ENCODE peak calls at places on chromosomes 1 and 21, in five cellular contexts. F is WERI-Rb-1; J is hypothalamus; B is activated naive CD4-positive, alpha-beta T cell treated with Interleukin-2 at 50 U/mL for 16 hours; D is NCI-H510A treated with DMSO at 0.1 percent for 48 hours. C is an unnamed sample.
A peak's percentile ranks its signal among the peaks of the same experiment; 100 is the strongest.

GRCh38 chr1:9058465-9058864 is 11.0 kb downstream of the SLC2A5 start:
- DNase-seq in D (no peak), F (no peak), J (no peak), B (no peak), C (no peak)

GRCh38 chr1:163230827-163231226 is 28.1 kb upstream of the RGS5 start:
- DNase-seq in B (no peak), F (no peak), D (no peak), J (no peak), C (no peak)

GRCh38 chr1:3219005-3219724 is 150.2 kb downstream of the PRDM16 start:
- DNase-seq in F (no peak), B (no peak), J (peak; percentile 87), D (no peak), C (no peak)

GRCh38 chr1:152003846-152004442 is 10.3 kb upstream of the S100A10 start:
- DNase-seq in J (no peak), B (no peak), D (no peak), F (no peak), C (no peak)

GRCh38 chr1:28507247-28507645 is 1.4 kb downstream of the RCC1 start:
- DNase-seq in D (no peak), J (no peak), F (no peak), B (peak; percentile 49), C (no peak)

GRCh38 chr1:83799474-83800085 is 199.4 kb downstream of the TTLL7 start:
- DNase-seq in D (no peak), F (no peak), B (no peak), J (no peak), C (peak; percentile 41)

GRCh38 chr1:232579958-232580705 is 49.8 kb downstream of the SIPA1L2 start:
- DNase-seq in B (peak; percentile 16), F (no peak), J (no peak), D (no peak), C (no peak)

GRCh38 chr21:16179732-16180131 is 449.9 kb downstream of the USP25 start:
- DNase-seq in D (no peak), B (no peak), F (no peak), J (no peak), C (no peak)

GRCh38 chr1:99119193-99119592 is 114.5 kb upstream of the PLPPR5 start:
- DNase-seq in B (no peak), D (no peak), J (no peak), F (no peak), C (no peak)

GRCh38 chr1:54811066-54811465 is 9.9 kb upstream of the TTC22 start:
- DNase-seq in J (no peak), D (no peak), F (no peak), B (no peak), C (no peak)

GRCh38 chr1:9629445-9630201 is 21.9 kb upstream of the PIK3CD start:
- DNase-seq in F (no peak), B (peak; percentile 74), J (no peak), D (no peak), C (no peak)

GRCh38 chr1:159705911-159706270 is 8.5 kb downstream of the CRP start:
- DNase-seq in J (no peak), D (no peak), B (no peak), F (no peak), C (no peak)

GRCh38 chr1:8097077-8097799 is 71.1 kb upstream of the ERRFI1 start:
- DNase-seq in F (no peak), D (peak; percentile 99), J (no peak), B (peak; percentile 8), C (peak; percentile 76)

GRCh38 chr1:110383311-110383990 is 7.4 kb downstream of the SLC16A4 start:
- DNase-seq in D (no peak), F (no peak), B (no peak), J (no peak), C (no peak)

GRCh38 chr1:240435996-240436566 is 175.9 kb downstream of the GREM2 start:
- DNase-seq in F (no peak), J (no peak), D (no peak), B (no peak), C (no peak)

GRCh38 chr21:42031816-42032215 is 21.7 kb upstream of the ZBTB21 start:
- DNase-seq in F (no peak), B (no peak), J (no peak), D (peak; percentile 41), C (no peak)

GRCh38 chr1:149884433-149885363 is 14.7 kb upstream of the BOLA1 start:
- DNase-seq in B (no peak), J (no peak), D (peak; percentile 43), F (peak; percentile 62), C (peak; percentile 63)

GRCh38 chr1:163365186-163365585 is 43.4 kb downstream of the NUF2 start:
- DNase-seq in B (no peak), J (no peak), D (no peak), F (no peak), C (no peak)

GRCh38 chr1:29379438-29380073 is 143.2 kb downstream of the PTPRU start:
- DNase-seq in D (no peak), F (peak; percentile 51), J (no peak), B (no peak), C (peak; percentile 77)

GRCh38 chr1:119448112-119448511 is 33.2 kb downstream of the HSD3B2 start:
- DNase-seq in D (no peak), B (no peak), F (peak; percentile 35), J (no peak), C (no peak)

GRCh38 chr1:59985901-59986735 is 59.5 kb upstream of the CYP2J2 start:
- DNase-seq in B (no peak), F (no peak), D (no peak), J (peak; percentile 75), C (no peak)

GRCh38 chr1:84969489-84970250 is 27.2 kb downstream of the MCOLN2 start:
- DNase-seq in D (no peak), B (peak; percentile 55), J (no peak), F (no peak), C (no peak)

GRCh38 chr1:225597926-225598575 is 54.9 kb downstream of the ENAH start:
- DNase-seq in J (no peak), B (no peak), F (no peak), D (no peak), C (no peak)

GRCh38 chr21:38170705-38171682 is 85.8 kb upstream of the KCNJ15 start:
- DNase-seq in F (no peak), B (no peak), J (no peak), D (no peak), C (peak; percentile 11)

GRCh38 chr1:89739013-89739843 is 81.6 kb upstream of the LRRC8D start:
- DNase-seq in D (no peak), J (no peak), B (peak; percentile 58), F (no peak), C (no peak)

GRCh38 chr1:105072850-105073249 is 1323.2 kb downstream of the AMY1C start:
- DNase-seq in F (no peak), D (no peak), J (no peak), B (no peak), C (no peak)

GRCh38 chr1:28104866-28105467 is 16.6 kb upstream of the EYA3 start:
- DNase-seq in B (no peak), D (peak; percentile 97), F (no peak), J (peak; percentile 30), C (peak; percentile 96)

GRCh38 chr1:13828454-13829151 is 128.6 kb downstream of the PRDM2 start:
- DNase-seq in F (peak; percentile 71), J (no peak), D (peak; percentile 79), B (peak; percentile 22), C (peak; percentile 71)

GRCh38 chr1:153742411-153743142 is 14.7 kb downstream of the INTS3 start:
- DNase-seq in B (no peak), J (no peak), F (no peak), D (no peak), C (no peak)

GRCh38 chr1:4173731-4174130 is 273.7 kb upstream of the C1orf174 start:
- DNase-seq in D (no peak), B (no peak), F (no peak), J (no peak), C (no peak)

GRCh38 chr21:41810597-41810932 is 43.7 kb upstream of the RIPK4 start:
- DNase-seq in D (no peak), B (no peak), J (no peak), F (no peak), C (no peak)

GRCh38 chr1:173503391-173503790 is 26.3 kb downstream of the PRDX6 start:
- DNase-seq in D (no peak), B (no peak), F (no peak), J (no peak), C (no peak)

C was measured in DMS153.